ENCODE peak calls at places on chromosome 4, in five cellular contexts. One of them, this sample, is unnamed.

GRCh38 chr4:136562842-136563241 is 969.5 kb downstream of the PCDH18 start:
- DNase-seq in lower lobe of right lung: no peak
- DNase-seq in naive thymus-derived CD4-positive, alpha-beta T cell: no peak
- DNase-seq in AG04450: peak; percentile 23
- DNase-seq in tibial artery: no peak
- DNase-seq in this sample: peak; percentile 36

GRCh38 chr4:95732061-95732460 is 107.8 kb upstream of the PDHA2 start:
- DNase-seq in AG04450: no peak
- DNase-seq in lower lobe of right lung: no peak
- DNase-seq in naive thymus-derived CD4-positive, alpha-beta T cell: no peak
- DNase-seq in tibial artery: no peak
- DNase-seq in this sample: no peak

GRCh38 chr4:43242611-43243010 is 350.1 kb downstream of the GRXCR1 start:
- DNase-seq in naive thymus-derived CD4-positive, alpha-beta T cell: no peak
- DNase-seq in lower lobe of right lung: no peak
- DNase-seq in AG04450: no peak
- DNase-seq in tibial artery: no peak
- DNase-seq in this sample: peak; percentile 28

GRCh38 chr4:5870220-5870619 is 22.7 kb downstream of the CRMP1 start:
- DNase-seq in naive thymus-derived CD4-positive, alpha-beta T cell: no peak
- DNase-seq in tibial artery: no peak
- DNase-seq in AG04450: no peak
- DNase-seq in lower lobe of right lung: no peak
- DNase-seq in this sample: no peak

GRCh38 chr4:189792819-189793618 is 147.7 kb upstream of the FRG1 start:
- DNase-seq in naive thymus-derived CD4-positive, alpha-beta T cell: peak; percentile 23
- DNase-seq in AG04450: peak; percentile 13
- DNase-seq in tibial artery: peak; percentile 27
- DNase-seq in lower lobe of right lung: peak; percentile 61
- DNase-seq in this sample: peak; percentile 21

GRCh38 chr4:183118141-183118540 is 19.1 kb downstream of the WWC2 start:
- DNase-seq in AG04450: no peak
- DNase-seq in naive thymus-derived CD4-positive, alpha-beta T cell: no peak
- DNase-seq in tibial artery: no peak
- DNase-seq in lower lobe of right lung: no peak
- DNase-seq in this sample: no peak

GRCh38 chr4:176967586-176967985 is 174.9 kb upstream of the VEGFC start:
- DNase-seq in tibial artery: no peak
- DNase-seq in lower lobe of right lung: no peak
- DNase-seq in naive thymus-derived CD4-positive, alpha-beta T cell: no peak
- DNase-seq in AG04450: no peak
- DNase-seq in this sample: no peak

GRCh38 chr4:142572076-142572475 is 274.0 kb downstream of the INPP4B start:
- DNase-seq in naive thymus-derived CD4-positive, alpha-beta T cell: no peak
- DNase-seq in lower lobe of right lung: no peak
- DNase-seq in tibial artery: no peak
- DNase-seq in AG04450: no peak
- DNase-seq in this sample: no peak

GRCh38 chr4:10584042-10584441 is 100.5 kb downstream of the CLNK start:
- DNase-seq in AG04450: peak; percentile 53
- DNase-seq in tibial artery: no peak
- DNase-seq in lower lobe of right lung: no peak
- DNase-seq in naive thymus-derived CD4-positive, alpha-beta T cell: no peak
- DNase-seq in this sample: peak; percentile 64

GRCh38 chr4:37463033-37463432 is 218.5 kb downstream of the NWD2 start:
- DNase-seq in naive thymus-derived CD4-positive, alpha-beta T cell: no peak
- DNase-seq in tibial artery: no peak
- DNase-seq in lower lobe of right lung: no peak
- DNase-seq in AG04450: no peak
- DNase-seq in this sample: no peak
- H3K4me3 ChIP-seq in naive thymus-derived CD4-positive, alpha-beta T cell: no peak overlapping the region
- H3K4me3 ChIP-seq in tibial artery: no peak overlapping the region
- H3K4me3 ChIP-seq in lower lobe of right lung: no peak overlapping the region
- H3K4me3 ChIP-seq in AG04450: no peak overlapping the region
- H3K4me3 ChIP-seq in this sample: no peak overlapping the region

GRCh38 chr4:38523524-38524448 is 140.2 kb upstream of the KLF3 start:
- DNase-seq in lower lobe of right lung: no peak
- DNase-seq in AG04450: no peak
- DNase-seq in tibial artery: no peak
- DNase-seq in naive thymus-derived CD4-positive, alpha-beta T cell: no peak
- DNase-seq in this sample: no peak
- H3K4me3 ChIP-seq in lower lobe of right lung: peak overlapping the region; percentile 21
- H3K4me3 ChIP-seq in AG04450: no peak overlapping the region
- H3K4me3 ChIP-seq in tibial artery: no peak overlapping the region
- H3K4me3 ChIP-seq in naive thymus-derived CD4-positive, alpha-beta T cell: no peak overlapping the region
- H3K4me3 ChIP-seq in this sample: no peak overlapping the region

GRCh38 chr4:3368841-3369760 is 72.7 kb upstream of the HGFAC start:
- DNase-seq in AG04450: no peak
- DNase-seq in naive thymus-derived CD4-positive, alpha-beta T cell: no peak
- DNase-seq in lower lobe of right lung: no peak
- DNase-seq in tibial artery: no peak
- DNase-seq in this sample: no peak
- H3K4me3 ChIP-seq in AG04450: peak overlapping the region; percentile 49
- H3K4me3 ChIP-seq in naive thymus-derived CD4-positive, alpha-beta T cell: peak overlapping the region; percentile 45
- H3K4me3 ChIP-seq in lower lobe of right lung: peak overlapping the region; percentile 27
- H3K4me3 ChIP-seq in tibial artery: peak overlapping the region; percentile 28
- H3K4me3 ChIP-seq in this sample: peak overlapping the region; percentile 35

DNA sequence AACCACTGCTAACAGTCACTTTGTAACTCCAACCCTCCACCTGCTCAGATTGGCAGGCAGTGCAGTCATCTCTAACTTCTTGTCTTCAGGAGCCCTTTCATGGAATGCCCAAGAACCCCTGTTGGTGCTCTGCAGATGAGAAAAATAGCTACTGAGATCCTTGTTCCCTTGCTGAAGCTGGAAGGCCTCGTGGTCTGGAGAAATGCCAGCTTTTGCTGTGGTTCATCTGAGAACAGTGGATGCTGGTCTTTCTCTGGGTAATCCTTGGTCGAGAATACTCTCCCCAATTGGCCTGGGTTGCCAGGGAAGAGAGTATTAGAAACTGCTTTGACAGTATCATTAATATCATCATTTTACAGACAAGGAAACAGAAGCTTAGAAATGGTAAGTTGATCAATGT is 15.1 kb upstream of the BOD1L1 start:
- DNase-seq in lower lobe of right lung: no peak
- DNase-seq in naive thymus-derived CD4-positive, alpha-beta T cell: no peak
- DNase-seq in AG04450: no peak
- DNase-seq in tibial artery: peak; percentile 48
- DNase-seq in this sample: peak; percentile 59
- H3K4me3 ChIP-seq in lower lobe of right lung: no peak overlapping the region
- H3K4me3 ChIP-seq in naive thymus-derived CD4-positive, alpha-beta T cell: no peak overlapping the region
- H3K4me3 ChIP-seq in AG04450: no peak overlapping the region
- H3K4me3 ChIP-seq in tibial artery: no peak overlapping the region
- H3K4me3 ChIP-seq in this sample: no peak overlapping the region

GRCh38 chr4:98838977-98839618 is 89.8 kb downstream of the EIF4E start:
- DNase-seq in naive thymus-derived CD4-positive, alpha-beta T cell: no peak
- DNase-seq in AG04450: no peak
- DNase-seq in tibial artery: no peak
- DNase-seq in lower lobe of right lung: no peak
- DNase-seq in this sample: peak; percentile 8
- H3K4me3 ChIP-seq in naive thymus-derived CD4-positive, alpha-beta T cell: no peak overlapping the region
- H3K4me3 ChIP-seq in AG04450: no peak overlapping the region
- H3K4me3 ChIP-seq in tibial artery: no peak overlapping the region
- H3K4me3 ChIP-seq in lower lobe of right lung: no peak overlapping the region
- H3K4me3 ChIP-seq in this sample: no peak overlapping the region

GRCh38 chr4:124708517-124709300 is 3.8 kb downstream of the ANKRD50 start:
- DNase-seq in naive thymus-derived CD4-positive, alpha-beta T cell: no peak
- DNase-seq in tibial artery: no peak
- DNase-seq in lower lobe of right lung: no peak
- DNase-seq in AG04450: no peak
- DNase-seq in this sample: peak; percentile 28
- H3K4me3 ChIP-seq in naive thymus-derived CD4-positive, alpha-beta T cell: no peak overlapping the region
- H3K4me3 ChIP-seq in tibial artery: peak overlapping the region; percentile 94
- H3K4me3 ChIP-seq in lower lobe of right lung: peak overlapping the region; percentile 85
- H3K4me3 ChIP-seq in AG04450: peak overlapping the region; percentile 87
- H3K4me3 ChIP-seq in this sample: peak overlapping the region; percentile 85

GRCh38 chr4:139214039-139214534 is 37.1 kb upstream of the ELF2 start:
- DNase-seq in lower lobe of right lung: no peak
- DNase-seq in tibial artery: peak; percentile 31
- DNase-seq in naive thymus-derived CD4-positive, alpha-beta T cell: no peak
- DNase-seq in AG04450: no peak
- DNase-seq in this sample: no peak
- H3K4me3 ChIP-seq in lower lobe of right lung: no peak overlapping the region
- H3K4me3 ChIP-seq in tibial artery: no peak overlapping the region
- H3K4me3 ChIP-seq in naive thymus-derived CD4-positive, alpha-beta T cell: no peak overlapping the region
- H3K4me3 ChIP-seq in AG04450: no peak overlapping the region
- H3K4me3 ChIP-seq in this sample: no peak overlapping the region

GRCh38 chr4:111793686-111794085 is 351.6 kb upstream of the FAM241A start:
- DNase-seq in naive thymus-derived CD4-positive, alpha-beta T cell: no peak
- DNase-seq in AG04450: no peak
- DNase-seq in lower lobe of right lung: no peak
- DNase-seq in tibial artery: no peak
- DNase-seq in this sample: no peak
- H3K4me3 ChIP-seq in naive thymus-derived CD4-positive, alpha-beta T cell: no peak overlapping the region
- H3K4me3 ChIP-seq in AG04450: no peak overlapping the region
- H3K4me3 ChIP-seq in lower lobe of right lung: no peak overlapping the region
- H3K4me3 ChIP-seq in tibial artery: no peak overlapping the region
- H3K4me3 ChIP-seq in this sample: no peak overlapping the region